ENCODE peak calls at places on chromosomes 12 and 14, in six cellular contexts. O is endothelial cell, T is AG10803, U is cardiac fibroblast, J is choroid plexus epithelial cell, W is tibial nerve. L is an unnamed sample.

GRCh38 chr12:26704214-26704613 is 128.8 kb downstream of the ITPR2 start:
- DNase-seq in O (no peak), T (no peak), U (no peak), J (no peak), W (no peak), L (no peak)

GRCh38 chr14:87252103-87252502 is 740.9 kb downstream of the GALC start:
- DNase-seq in O (no peak), T (no peak), U (no peak), J (no peak), W (no peak), L (no peak)

GRCh38 chr12:52524241-52524897 is 4.2 kb upstream of the KRT5 start:
- DNase-seq in O (peak), T (no peak), U (no peak), J (no peak), W (no peak), L (no peak)

GRCh38 chr12:120412421-120412820 is 25.5 kb upstream of the COX6A1 start:
- DNase-seq in O (no peak), T (no peak), U (peak), J (no peak), W (no peak), L (no peak)

GRCh38 chr12:65209655-65210043 is 40.3 kb downstream of the LEMD3 start:
- DNase-seq in O (no peak), T (no peak), U (peak), J (peak), W (no peak), L (no peak)

GRCh38 chr14:64294672-64295413 is 672 bp upstream of the ESR2 start:
- DNase-seq in O (peak), T (peak), U (peak), J (peak), W (peak), L (peak)

GRCh38 chr14:65167072-65167645 is 64.8 kb upstream of the MAX start:
- DNase-seq in O (no peak), T (no peak), U (peak), J (peak), W (no peak), L (no peak)

GRCh38 chr14:105323663-105324062 is 9.1 kb downstream of the PACS2 start:
- DNase-seq in O (no peak), T (no peak), U (no peak), J (no peak), W (no peak), L (no peak)

GRCh38 chr14:32370720-32371119 is 41.6 kb downstream of the AKAP6 start:
- DNase-seq in O (no peak), T (peak), U (peak), J (peak), W (no peak), L (no peak)

GRCh38 chr14:94936411-94936892 is 166.5 kb upstream of the GSC start:
- DNase-seq in O (no peak), T (peak), U (peak), J (peak), W (peak), L (peak)

GRCh38 chr12:115079760-115080159 is 395.8 kb upstream of the TBX3 start:
- DNase-seq in O (no peak), T (no peak), U (no peak), J (peak), W (no peak), L (no peak)

GRCh38 chr12:101527682-101528081 is 52.5 kb downstream of the SPIC start:
- DNase-seq in O (no peak), T (no peak), U (no peak), J (no peak), W (no peak), L (no peak)

DNA sequence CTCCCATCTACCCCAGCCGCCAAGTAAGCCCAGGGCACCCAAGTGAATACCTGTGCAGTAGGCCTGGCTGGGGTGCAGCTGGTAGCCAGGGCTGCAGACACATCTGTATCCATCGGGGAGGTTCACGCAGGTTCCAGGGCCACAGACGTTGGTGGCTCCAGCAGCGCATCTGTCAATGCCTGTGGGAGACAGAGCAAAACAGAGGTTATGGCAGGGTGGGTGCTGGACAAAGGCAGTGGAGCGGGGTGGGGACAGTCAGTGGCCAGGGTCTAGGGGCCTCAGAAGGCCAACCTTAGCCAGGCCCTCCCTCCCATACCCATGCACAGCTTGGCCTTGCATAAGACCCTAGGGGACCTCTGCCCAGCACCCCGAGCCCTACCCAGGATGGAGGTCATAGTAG is 29.2 kb downstream of the ISCA2 start:
- DNase-seq in O (no peak), T (no peak), U (no peak), J (no peak), W (no peak), L (no peak)
- TF ChIP-seq CTCF in O (no peak), T (no peak), U (no peak), J (no peak), W (no peak), L (no peak)

GRCh38 chr12:75816892-75817291 is 214.7 kb downstream of the PHLDA1 start:
- DNase-seq in O (no peak), T (peak), U (peak), J (peak), W (no peak), L (no peak)
- TF ChIP-seq CTCF in O (no peak), T (no peak), U (peak), J (no peak), W (no peak), L (no peak)

GRCh38 chr12:122988612-122989442 is 8.3 kb downstream of the ARL6IP4 start:
- DNase-seq in O (no peak), T (no peak), U (no peak), J (no peak), W (no peak), L (no peak)
- TF ChIP-seq CTCF in O (no peak), T (no peak), U (no peak), J (no peak), W (no peak), L (no peak)

GRCh38 chr12:108205864-108206263 is 76.8 kb downstream of the WSCD2 start:
- DNase-seq in O (no peak), T (no peak), U (no peak), J (no peak), W (no peak), L (no peak)
- TF ChIP-seq CTCF in O (no peak), T (no peak), U (no peak), J (no peak), W (no peak), L (no peak)

DNA sequence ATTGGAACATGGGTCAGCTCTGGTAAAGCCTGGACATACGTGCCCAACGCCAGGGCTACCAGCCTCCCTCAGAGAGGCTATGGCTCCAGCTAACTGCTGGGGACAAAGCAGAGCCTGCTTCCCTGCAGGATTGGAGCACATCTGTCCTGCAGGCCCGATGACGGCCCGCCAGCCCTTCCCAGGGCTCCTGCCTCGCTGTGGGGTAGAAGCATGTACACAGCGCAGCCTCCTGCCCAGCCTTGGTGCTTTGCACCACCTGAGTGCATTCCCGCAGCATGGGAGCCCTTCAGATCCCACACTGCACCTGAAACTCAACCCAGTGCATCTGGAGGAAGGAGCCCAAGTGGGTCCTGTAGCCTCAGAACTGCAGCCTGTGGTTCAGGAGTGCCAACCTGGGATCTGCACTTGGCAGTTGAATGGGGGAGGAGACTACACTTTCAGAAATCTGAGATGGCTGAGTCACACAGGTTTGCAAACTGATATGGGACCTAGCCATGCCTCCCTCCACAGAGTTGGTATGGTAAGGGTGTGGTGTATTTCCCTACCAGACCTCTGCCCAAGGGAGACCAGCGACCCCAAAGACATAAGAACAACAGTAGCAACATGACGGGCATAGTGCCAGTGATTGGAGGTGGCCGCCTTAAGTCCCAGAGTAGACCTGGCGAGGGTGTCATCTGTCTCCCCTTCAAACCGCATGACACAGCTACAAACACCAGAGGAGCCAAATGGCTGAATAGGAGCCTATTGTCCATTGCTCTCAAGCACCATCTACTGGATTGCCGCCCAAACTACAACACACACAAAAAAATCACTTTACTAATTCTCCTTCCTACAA is 273.9 kb upstream of the MIS18BP1 start:
- DNase-seq in O (peak), T (no peak), U (peak), J (peak), W (no peak), L (peak)
- TF ChIP-seq CTCF in O (peak), T (no peak), U (peak), J (peak), W (no peak), L (peak)

GRCh38 chr12:95142752-95143151 is 69.3 kb upstream of the NR2C1 start:
- DNase-seq in O (no peak), T (no peak), U (no peak), J (no peak), W (no peak), L (no peak)

GRCh38 chr12:95147836-95148235 is 69.4 kb downstream of the FGD6 start:
- DNase-seq in O (no peak), T (no peak), U (no peak), J (no peak), W (no peak), L (no peak)

GRCh38 chr12:95141305-95141704 is 67.9 kb upstream of the NR2C1 start:
- DNase-seq in O (no peak), T (no peak), U (no peak), J (no peak), W (no peak), L (no peak)

GRCh38 chr12:95146767-95147166 is 70.5 kb downstream of the FGD6 start:
- DNase-seq in O (no peak), T (no peak), U (no peak), J (peak), W (no peak), L (peak)

GRCh38 chr12:95143784-95144205 is 70.4 kb upstream of the NR2C1 start:
- DNase-seq in O (no peak), T (peak), U (peak), J (no peak), W (no peak), L (no peak)
- TF ChIP-seq CTCF in O (no peak), T (no peak), U (no peak), J (no peak), W (no peak), L (no peak)